ENCODE peak calls at places on chromosome 9, in nine cellular contexts. X is fibroblast of mammary gland; E is amygdala; G is T47D; N is ELR; A is NAMALWA; Y is activated effector memory CD4-positive, alpha-beta T cell treated with anti-CD3 and anti-CD28 coated beads, Interleukin-2, amount 50 U/mL, for 16 hours; P is upper lobe of left lung; Q is CD8-positive, alpha-beta T cell. Z is an unnamed sample.

GRCh38 chr9:35495984-35496383 is 6.1 kb downstream of the RUSC2 start:
- DNase-seq in Y (no peak), Q (no peak), X (no peak), N (no peak), E (no peak), G (no peak), A (no peak), P (no peak), Z (no peak)

GRCh38 chr9:94623253-94623652 is 16.1 kb downstream of the FBP1 start:
- DNase-seq in N (peak), Y (no peak), Q (no peak), A (peak), E (no peak), G (no peak), X (no peak), P (peak), Z (peak)

GRCh38 chr9:118533850-118534249 is 829.6 kb downstream of the TLR4 start:
- DNase-seq in Q (no peak), G (no peak), N (no peak), A (no peak), X (no peak), E (no peak), P (no peak), Y (no peak), Z (no peak)

GRCh38 chr9:75979362-75979761 is 88.9 kb downstream of the PCSK5 start:
- DNase-seq in X (peak), Q (no peak), A (peak), N (peak), P (no peak), E (no peak), G (no peak), Y (no peak), Z (peak)

GRCh38 chr9:76230961-76231360 is 163.3 kb downstream of the RFK start:
- DNase-seq in P (no peak), G (no peak), A (no peak), Q (no peak), Y (no peak), N (no peak), X (peak), E (no peak), Z (no peak)

GRCh38 chr9:113645972-113646241 is 182.4 kb downstream of the RGS3 start:
- DNase-seq in E (no peak), A (no peak), G (no peak), Y (no peak), N (no peak), X (no peak), P (no peak), Q (no peak), Z (no peak)

GRCh38 chr9:133990366-133991210 is 1.5 kb downstream of the VAV2 start:
- DNase-seq in N (peak), X (peak), E (no peak), P (peak), Y (no peak), G (no peak), A (no peak), Q (no peak), Z (peak)

GRCh38 chr9:96688215-96688614 is 33.1 kb upstream of the PRXL2C start:
- DNase-seq in N (no peak), Q (no peak), P (peak), E (no peak), X (no peak), Y (no peak), A (no peak), G (no peak), Z (no peak)

GRCh38 chr9:36882117-36882465 is 152.0 kb downstream of the PAX5 start:
- DNase-seq in G (no peak), A (no peak), N (no peak), Q (no peak), P (no peak), Y (no peak), X (no peak), E (no peak), Z (no peak)

GRCh38 chr9:124187311-124187710 is 70.4 kb upstream of the NEK6 start:
- DNase-seq in G (no peak), Q (peak), E (no peak), P (no peak), A (no peak), X (no peak), N (no peak), Y (no peak), Z (no peak)

GRCh38 chr9:120846906-120847305 is 4.2 kb upstream of the PSMD5 start:
- DNase-seq in Q (no peak), Y (no peak), E (no peak), X (no peak), G (no peak), A (no peak), N (no peak), P (no peak), Z (no peak)

GRCh38 chr9:137128158-137129088 is 10.5 kb upstream of the GRIN1 start:
- DNase-seq in A (peak), Q (no peak), E (no peak), Y (peak), P (no peak), G (no peak), X (no peak), N (no peak), Z (no peak)

GRCh38 chr9:112494153-112494552 is 7.5 kb downstream of the KIAA1958 start:
- DNase-seq in Q (no peak), E (no peak), N (peak), P (no peak), A (no peak), Y (no peak), G (no peak), X (no peak), Z (no peak)

Z was measured in HuH-7.5.